ENCODE peak calls at places on chromosomes 3 and 15, in four cellular contexts. W is upper lobe of right lung, J is thoracic aorta, Z is PC-9. A is an unnamed sample. For H3K4me1, the result is how much of the 10 kb centered on the place peaks cover.

GRCh38 chr3:42654331-42655201 is 1.1 kb downstream of the ZBTB47 start:
- DNase-seq in W (peak), J (no peak), Z (no peak), A (peak)

GRCh38 chr3:169509359-169509758 is 154.2 kb downstream of the MECOM start:
- DNase-seq in W (no peak), J (no peak), Z (no peak), A (no peak)

GRCh38 chr15:68379058-68379758 is 52.8 kb downstream of the ITGA11 start:
- DNase-seq in W (no peak), J (no peak), Z (no peak), A (no peak)

GRCh38 chr3:118781879-118782278 is 252.8 kb downstream of the IGSF11 start:
- DNase-seq in W (no peak), J (no peak), Z (no peak), A (no peak)

GRCh38 chr3:157544501-157545139 is 41.4 kb upstream of the VEPH1 start:
- DNase-seq in W (no peak), J (no peak), Z (no peak), A (no peak)

GRCh38 chr15:88746451-88746850 is 56.8 kb upstream of the ACAN start:
- DNase-seq in W (no peak), J (no peak), Z (no peak), A (no peak)

GRCh38 chr15:87365221-87365620 is 891.3 kb downstream of the NTRK3 start:
- DNase-seq in W (no peak), J (no peak), Z (no peak), A (no peak)

GRCh38 chr15:53457479-53457878 is 302.0 kb downstream of the WDR72 start:
- DNase-seq in W (no peak), J (no peak), Z (no peak), A (no peak)

GRCh38 chr15:101128191-101128590 is 123.7 kb downstream of the CHSY1 start:
- DNase-seq in W (no peak), J (no peak), Z (peak), A (peak)

GRCh38 chr3:127105587-127105986 is 87.3 kb upstream of the PRR23E start:
- DNase-seq in W (no peak), J (no peak), Z (no peak), A (no peak)

GRCh38 chr3:152243301-152243711 is 25.4 kb upstream of the MBNL1 start:
- DNase-seq in W (no peak), J (no peak), Z (no peak), A (no peak)

GRCh38 chr3:124032351-124032880 is 40.5 kb upstream of the ROPN1 start:
- DNase-seq in W (no peak), J (no peak), Z (no peak), A (no peak)

GRCh38 chr15:37137221-37137620 is 36.9 kb upstream of the MEIS2 start:
- DNase-seq in W (no peak), J (no peak), Z (no peak), A (no peak)

GRCh38 chr3:11154036-11154952 is at the start of gene HRH1:
- DNase-seq in W (no peak), J (no peak), Z (no peak), A (peak)

GRCh38 chr3:29324180-29324651 is 43.3 kb downstream of the RBMS3 start:
- DNase-seq in W (peak), J (peak), Z (no peak), A (peak)

GRCh38 chr15:67048281-67049279 is 16.8 kb upstream of the SMAD3 start:
- DNase-seq in W (peak), J (no peak), Z (peak), A (no peak)

GRCh38 chr3:185283374-185283935 is 29.6 kb upstream of the EHHADH start:
- DNase-seq in W (no peak), J (no peak), Z (peak), A (no peak)

GRCh38 chr15:57251308-57251707 is 125.0 kb upstream of the CGNL1 start:
- DNase-seq in W (no peak), J (no peak), Z (no peak), A (no peak)

GRCh38 chr15:31325432-31325975 is 1.1 kb upstream of the KLF13 start:
- DNase-seq in W (peak), J (no peak), Z (no peak), A (peak)

GRCh38 chr15:66578286-66578875 is 12.6 kb upstream of the LCTL start:
- DNase-seq in W (no peak), J (no peak), Z (peak), A (no peak)

GRCh38 chr15:89128320-89129122 is 40.3 kb downstream of the ABHD2 start:
- DNase-seq in W (no peak), J (no peak), Z (no peak), A (no peak)

GRCh38 chr3:13189639-13190375 is 116.6 kb upstream of the IQSEC1 start:
- DNase-seq in W (no peak), J (no peak), Z (no peak), A (peak)

GRCh38 chr15:40243126-40243810 is 4.4 kb downstream of the PAK6 start:
- DNase-seq in W (no peak), J (no peak), Z (no peak), A (no peak)

GRCh38 chr3:82736696-82737277 is 975.3 kb upstream of the GBE1 start:
- DNase-seq in W (no peak), J (no peak), Z (no peak), A (no peak)

GRCh38 chr15:39699531-39700110 is 83.0 kb downstream of the FSIP1 start:
- DNase-seq in W (no peak), J (no peak), Z (no peak), A (no peak)

GRCh38 chr3:143672396-143673165 is 175.7 kb downstream of the SLC9A9 start:
- DNase-seq in W (no peak), J (no peak), Z (no peak), A (no peak)

GRCh38 chr3:178826437-178827010 is 245.1 kb downstream of the ZMAT3 start:
- DNase-seq in W (no peak), J (no peak), Z (no peak), A (no peak)

GRCh38 chr3:127483902-127484591 is 106.5 kb downstream of the TPRA1 start:
- DNase-seq in W (peak), J (no peak), Z (no peak), A (peak)

GRCh38 chr15:42331235-42331634 is 28.1 kb upstream of the CAPN3 start:
- DNase-seq in W (no peak), J (no peak), Z (no peak), A (no peak)

GRCh38 chr3:149000207-149000745 is 8.9 kb downstream of the GYG1 start:
- DNase-seq in W (no peak), J (no peak), Z (no peak), A (no peak)

GRCh38 chr15:40937762-40938529 is 8.8 kb downstream of the DLL4 start:
- DNase-seq in W (no peak), J (no peak), Z (peak), A (no peak)

GRCh38 chr3:151412989-151413388 is 28.4 kb upstream of the P2RY12 start:
- DNase-seq in W (no peak), J (no peak), Z (no peak), A (no peak)

GRCh38 chr3:50286322-50287227 is 5.7 kb downstream of the IFRD2 start:
- DNase-seq in W (no peak), J (no peak), Z (no peak), A (peak)

GRCh38 chr3:52184690-52185089 is 13.3 kb upstream of the ALAS1 start:
- DNase-seq in W (peak), J (no peak), Z (no peak), A (peak)

GRCh38 chr15:61256231-61256630 is 27.1 kb upstream of the RORA start:
- DNase-seq in W (no peak), J (no peak), Z (no peak), A (no peak)

GRCh38 chr3:36257117-36257516 is 123.2 kb upstream of the STAC start:
- DNase-seq in W (no peak), J (no peak), Z (no peak), A (no peak)

GRCh38 chr3:102532901-102533300 is 98.1 kb downstream of the ZPLD1 start:
- DNase-seq in W (no peak), J (no peak), Z (no peak), A (no peak)

GRCh38 chr3:145620002-145620401 is 541.0 kb downstream of the PLOD2 start:
- DNase-seq in W (no peak), J (no peak), Z (no peak), A (no peak)

GRCh38 chr3:189947068-189947467 is 173.6 kb downstream of the P3H2 start:
- DNase-seq in W (no peak), J (no peak), Z (no peak), A (no peak)

GRCh38 chr15:75639191-75639708 is 774 bp downstream of the IMP3 start:
- DNase-seq in W (no peak), J (no peak), Z (no peak), A (no peak)

DNA sequence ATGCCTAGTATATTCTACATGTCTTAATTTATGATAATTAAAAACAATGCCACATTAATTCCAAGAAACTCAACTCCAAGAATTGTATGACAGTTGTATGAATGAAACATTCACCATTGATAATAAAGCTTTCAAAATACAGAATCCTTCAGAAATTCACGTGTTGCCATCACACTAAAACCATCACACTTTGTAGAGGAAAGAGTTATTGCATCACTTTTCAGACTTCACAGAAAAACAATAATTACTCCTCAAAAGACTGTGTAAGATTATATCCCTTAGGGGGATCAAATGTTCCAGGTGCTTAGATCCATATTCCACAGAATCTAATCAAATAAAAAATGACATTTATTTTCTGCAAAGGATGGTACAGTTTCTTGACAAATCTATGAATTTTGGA is 85.0 kb downstream of the OSBPL10 start:
- DNase-seq in W (no peak), J (no peak), Z (no peak), A (no peak)
- H3K4me1 ChIP-seq in W (under half), J (under half), Z (under half), A (under half)

DNA sequence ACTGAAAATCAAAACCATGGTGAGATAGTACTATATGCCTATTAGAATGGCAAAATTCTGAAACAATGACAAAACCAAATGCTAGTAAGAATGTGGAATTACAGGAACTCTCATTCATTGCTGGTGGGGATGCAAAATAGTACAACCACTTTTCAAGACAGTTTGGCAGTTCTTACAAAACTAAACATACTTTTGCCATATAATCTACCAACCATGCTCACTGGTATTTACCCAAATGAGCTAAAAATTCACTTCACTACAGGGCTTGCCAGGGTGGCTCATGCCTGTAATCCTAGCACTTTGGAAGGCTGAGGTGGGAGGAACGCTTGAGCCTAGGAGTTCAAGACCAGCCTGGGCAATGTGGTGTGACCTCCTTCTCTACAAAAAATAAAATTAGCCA is 40.0 kb downstream of the MYO9A start:
- DNase-seq in W (no peak), J (no peak), Z (no peak), A (no peak)
- H3K4me1 ChIP-seq in W (under half), J (under half), Z (under half), A (under half)

GRCh38 chr3:46277476-46277875 is 35.2 kb downstream of the CCR3 start:
- DNase-seq in W (no peak), J (no peak), Z (no peak), A (no peak)

GRCh38 chr3:46282696-46283095 is 40.4 kb downstream of the CCR3 start:
- DNase-seq in W (no peak), J (no peak), Z (no peak), A (no peak)

GRCh38 chr3:46278816-46279672 is 36.8 kb downstream of the CCR3 start:
- DNase-seq in W (no peak), J (no peak), Z (no peak), A (no peak)

GRCh38 chr3:46282041-46282440 is 39.8 kb downstream of the CCR3 start:
- DNase-seq in W (no peak), J (no peak), Z (no peak), A (no peak)

DNA sequence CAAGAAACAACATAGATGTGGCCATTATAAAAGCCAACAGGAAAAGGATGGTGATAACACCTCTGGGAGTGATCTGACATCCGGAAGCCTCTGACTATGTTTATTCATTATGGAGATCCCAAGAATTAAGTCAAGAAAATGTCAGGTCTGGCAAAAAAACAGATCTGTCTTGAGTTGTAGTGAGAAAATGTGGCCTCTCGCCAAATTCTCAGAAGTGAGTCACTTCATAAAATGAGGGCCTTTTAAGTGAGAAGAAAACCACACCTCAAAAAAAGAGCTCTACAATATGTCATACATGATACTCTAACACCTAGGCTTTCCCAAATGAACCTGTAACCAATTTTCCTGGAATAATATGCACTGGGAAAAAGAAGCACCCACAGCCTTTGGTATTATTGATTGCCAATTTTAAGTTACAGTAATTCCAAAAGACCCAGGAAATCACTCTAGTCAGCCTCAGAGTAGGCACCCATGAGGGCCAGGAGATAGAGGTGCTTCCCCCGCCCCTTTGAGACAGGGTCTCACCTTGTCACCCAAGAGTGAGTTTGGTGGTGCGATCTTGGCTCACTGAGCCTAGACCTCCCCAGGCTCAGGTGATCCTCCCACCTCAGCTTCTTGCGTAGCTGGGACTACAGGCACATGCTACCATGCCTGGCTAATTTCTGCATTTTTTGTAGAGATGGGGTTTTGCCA is 38.0 kb downstream of the CCR3 start:
- DNase-seq in W (no peak), J (no peak), Z (peak), A (no peak)
- H3K4me1 ChIP-seq in W (under half), J (under half), Z (under half), A (under half)

DNA sequence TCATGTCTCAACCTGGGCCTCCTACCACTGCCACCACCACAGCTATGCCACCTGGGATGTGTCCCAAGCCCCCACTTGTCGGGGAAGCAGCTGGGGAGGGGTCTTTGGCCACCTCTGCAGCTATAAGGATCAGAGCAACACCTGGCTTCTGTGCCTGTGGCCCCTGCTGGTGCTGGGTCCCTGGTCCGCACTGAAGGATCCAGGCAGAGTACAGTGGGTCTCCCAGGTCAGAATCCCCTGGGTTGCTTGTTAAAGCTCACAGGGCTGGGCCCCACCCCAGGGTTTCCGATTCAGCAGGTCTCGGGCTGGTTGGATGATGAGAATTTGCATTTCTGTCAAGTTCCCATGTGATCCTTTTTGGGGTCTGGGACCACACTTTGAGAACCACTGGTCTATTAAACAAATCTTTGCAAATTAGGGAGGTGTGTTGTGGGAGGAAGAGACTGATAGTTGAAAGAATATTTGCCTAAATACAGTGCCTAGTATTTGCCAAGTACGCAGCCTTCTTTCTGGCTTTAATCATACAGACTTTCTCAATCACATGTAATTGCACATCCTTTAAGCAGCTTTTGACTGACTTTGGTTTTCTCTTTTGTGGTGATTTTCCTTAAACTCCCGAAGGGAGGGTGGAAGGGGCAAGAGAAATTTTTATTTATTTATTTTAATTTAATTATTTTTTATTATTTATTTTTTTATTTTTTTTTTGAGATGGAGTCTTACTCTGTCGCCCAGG is 127.3 kb downstream of the IGF1R start:
- DNase-seq in W (no peak), J (no peak), Z (no peak), A (no peak)
- H3K4me1 ChIP-seq in W (under half), J (under half), Z (under half), A (under half)

A was measured in spleen.